ENCODE peak calls at places on chromosomes 6 and 20, in six cellular contexts. D is body of pancreas, Y is sigmoid colon, J is upper lobe of left lung, G is transverse colon, U is spleen. R is an unnamed sample. For H3K9me3 and H3K36me3, the result is how much of the 10 kb centered on the place peaks cover.

GRCh38 chr6:18362058-18362561 is 25.0 kb upstream of the RNF144B start:
- DNase-seq in Y (no peak), D (peak), G (no peak), J (no peak), U (no peak), R (no peak)

GRCh38 chr6:166005846-166006592 is 161.6 kb downstream of the TBXT start:
- DNase-seq in U (no peak), Y (peak), D (peak), J (no peak), G (peak), R (no peak)

GRCh38 chr20:38167851-38168760 is 3.0 kb upstream of the TGM2 start:
- DNase-seq in U (peak), D (peak), J (peak), G (peak), Y (peak), R (peak)

GRCh38 chr20:45823949-45824835 is 2.9 kb downstream of the TNNC2 start:
- DNase-seq in Y (peak), G (peak), U (peak), D (peak), J (peak), R (peak)

GRCh38 chr20:33567949-33568348 is 78.1 kb downstream of the CBFA2T2 start:
- DNase-seq in Y (no peak), U (no peak), J (no peak), D (no peak), G (no peak), R (no peak)

GRCh38 chr6:168746643-168747042 is 305.7 kb downstream of the SMOC2 start:
- DNase-seq in J (no peak), Y (no peak), D (no peak), G (no peak), U (no peak), R (no peak)

GRCh38 chr6:81331526-81331925 is 421.0 kb downstream of the TENT5A start:
- DNase-seq in D (no peak), U (no peak), Y (no peak), G (no peak), J (no peak), R (no peak)

GRCh38 chr6:159959165-159959975 is 9.5 kb upstream of the IGF2R start:
- DNase-seq in G (no peak), J (peak), D (no peak), Y (no peak), U (peak), R (no peak)

GRCh38 chr6:170052991-170053821 is 237.7 kb downstream of the DLL1 start:
- DNase-seq in D (no peak), G (peak), Y (peak), J (peak), U (peak), R (peak)

GRCh38 chr20:51985013-51985415 is 182.7 kb upstream of the SALL4 start:
- DNase-seq in G (no peak), J (no peak), Y (no peak), U (no peak), D (no peak), R (no peak)

GRCh38 chr6:157985378-157986155 is 3.9 kb downstream of the SYNJ2 start:
- DNase-seq in G (no peak), J (no peak), Y (peak), D (peak), U (peak), R (no peak)

GRCh38 chr6:163986313-163986712 is 571.8 kb downstream of the QKI start:
- DNase-seq in U (no peak), D (peak), J (no peak), G (no peak), Y (no peak), R (no peak)

GRCh38 chr20:63000958-63001357 is 5.8 kb downstream of the BHLHE23 start:
- DNase-seq in U (no peak), G (no peak), Y (no peak), D (no peak), J (no peak), R (no peak)

GRCh38 chr20:64159286-64159680 is 5.0 kb upstream of the MYT1 start:
- DNase-seq in U (peak), D (no peak), Y (no peak), J (no peak), G (no peak), R (no peak)
- TF ChIP-seq POLR2A in U (no peak), D (no peak), Y (no peak), J (no peak), G (no peak), R (no peak)

GRCh38 chr6:91970700-91971099 is 1383.8 kb upstream of the MAP3K7 start:
- DNase-seq in Y (no peak), J (no peak), U (no peak), D (no peak), G (no peak), R (no peak)
- H3K9me3 ChIP-seq in Y (under half), J (under half), U (under half), D (under half), G (under half), R (under half)

DNA sequence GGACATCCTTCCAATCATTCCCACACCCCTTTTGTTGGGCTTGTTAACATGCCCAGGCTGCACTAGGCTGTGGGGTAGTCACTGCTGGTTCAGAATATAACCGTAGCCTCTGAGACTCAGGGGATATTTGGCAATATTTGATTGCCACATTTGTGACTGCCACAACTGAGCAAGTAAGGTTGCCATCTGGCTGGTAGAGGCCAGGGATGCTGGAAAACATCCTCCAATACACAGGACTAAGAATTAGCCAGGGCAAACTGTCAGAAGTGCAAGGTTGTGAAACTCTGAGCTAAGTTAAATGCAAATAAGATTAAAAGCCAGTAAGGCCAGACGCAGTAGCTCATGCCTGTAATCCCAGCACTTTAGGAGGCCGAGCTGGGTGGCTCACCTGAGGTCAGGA is 112.0 kb downstream of the ZMYND8 start:
- DNase-seq in U (no peak), Y (no peak), J (no peak), G (no peak), D (no peak), R (no peak)
- H3K36me3 ChIP-seq in U (under half), Y (under half), J (half or more), G (under half), D (under half), R (under half)

GRCh38 chr6:149751239-149751638 is 1.7 kb downstream of the PCMT1 start:
- DNase-seq in D (no peak), G (no peak), Y (no peak), U (no peak), J (no peak), R (no peak)

GRCh38 chr6:149750136-149750609 is 632 bp downstream of the PCMT1 start:
- DNase-seq in J (peak), G (peak), Y (peak), U (no peak), D (peak), R (peak)

GRCh38 chr6:149749594-149750135 is at the start of gene PCMT1:
- DNase-seq in Y (peak), U (peak), D (peak), J (peak), G (peak), R (peak)

DNA sequence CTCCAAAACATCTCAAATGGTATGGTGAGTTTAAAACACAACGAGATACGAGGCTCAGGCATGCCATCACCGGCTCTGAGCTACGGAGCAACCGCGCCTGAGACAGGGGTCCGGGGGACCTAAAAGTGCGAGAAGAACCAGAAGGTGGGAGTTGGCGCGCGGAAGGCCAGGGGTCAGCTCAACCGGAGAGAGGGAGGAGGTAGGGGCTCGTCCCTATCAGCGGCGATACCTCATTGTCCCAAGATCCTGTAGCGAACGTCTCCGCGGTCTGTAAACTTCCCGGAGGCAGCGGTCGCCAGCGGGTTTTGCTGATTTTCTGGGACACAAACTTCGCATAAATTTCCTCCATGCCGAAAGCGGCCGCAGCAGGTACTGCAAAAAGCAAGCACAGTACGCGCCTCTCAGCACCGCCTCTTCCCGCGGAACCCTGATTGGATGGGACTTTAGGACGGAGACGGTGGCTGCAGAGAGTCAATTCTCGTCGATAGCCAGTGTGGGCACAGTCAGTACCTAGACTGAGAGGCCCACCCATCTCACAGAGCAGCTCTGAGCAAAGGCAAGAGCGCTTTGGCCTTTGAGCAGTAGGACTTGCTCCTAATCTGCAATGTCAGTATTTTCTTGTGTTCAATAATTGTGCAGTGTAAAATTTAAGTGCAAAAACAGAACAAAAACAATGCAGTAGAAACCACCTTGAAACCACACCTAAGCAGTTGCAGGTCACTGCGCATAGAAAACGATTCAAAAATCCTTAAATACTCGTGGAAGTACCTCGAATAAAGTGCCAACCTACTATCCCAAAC is at the start of gene NUP43:
- DNase-seq in Y (peak), U (peak), G (peak), D (peak), J (peak), R (peak)
- TF ChIP-seq POLR2A in Y (peak), U (peak), G (peak), D (peak), J (peak), R (peak)

R was measured in right lobe of liver.